ENCODE peak calls at places on chromosome 15, in six cellular contexts. O is psoas muscle, H is lower lobe of right lung, R is kidney epithelial cell, M is A172, D is amniotic stem cell. T is an unnamed sample.

GRCh38 chr15:55526559-55527036 is 18.6 kb upstream of the DNAAF4 start:
- DNase-seq in O (no peak), H (no peak), R (no peak), M (peak), D (peak), T (peak)

GRCh38 chr15:74817370-74817737 is 4.7 kb downstream of the LMAN1L start:
- DNase-seq in O (peak), H (no peak), R (no peak), M (peak), D (no peak), T (peak)

GRCh38 chr15:97081666-97082226 is 751.2 kb downstream of the NR2F2 start:
- DNase-seq in O (no peak), H (no peak), R (peak), M (no peak), D (no peak), T (no peak)

GRCh38 chr15:59437473-59437776 is 561 bp upstream of the FAM81A start:
- DNase-seq in O (no peak), H (no peak), R (no peak), M (no peak), D (no peak), T (no peak)

GRCh38 chr15:90823455-90823974 is 44.9 kb upstream of the FURIN start:
- DNase-seq in O (no peak), H (no peak), R (no peak), M (no peak), D (no peak), T (no peak)

GRCh38 chr15:74613089-74613952 is 2.3 kb upstream of the CLK3 start:
- DNase-seq in O (no peak), H (no peak), R (no peak), M (no peak), D (no peak), T (peak)

GRCh38 chr15:82709421-82710207 is at the start of gene AP3B2:
- DNase-seq in O (peak), H (peak), R (peak), M (peak), D (peak), T (peak)

GRCh38 chr15:45187894-45188830 is at the start of gene SHF:
- DNase-seq in O (peak), H (no peak), R (no peak), M (no peak), D (no peak), T (no peak)

GRCh38 chr15:78768531-78769408 is 42.5 kb downstream of the ADAMTS7 start:
- DNase-seq in O (peak), H (no peak), R (no peak), M (no peak), D (no peak), T (no peak)

GRCh38 chr15:46316024-46316423 is 681.2 kb downstream of the SQOR start:
- DNase-seq in O (no peak), H (no peak), R (no peak), M (no peak), D (no peak), T (no peak)

GRCh38 chr15:81197688-81198281 is 1.1 kb downstream of the IL16 start:
- DNase-seq in O (no peak), H (no peak), R (no peak), M (no peak), D (no peak), T (no peak)

GRCh38 chr15:67064607-67065530 is 533 bp upstream of the SMAD3 start:
- DNase-seq in O (no peak), H (peak), R (no peak), M (no peak), D (no peak), T (no peak)

GRCh38 chr15:70294906-70295305 is 197.2 kb upstream of the TLE3 start:
- DNase-seq in O (no peak), H (no peak), R (no peak), M (no peak), D (no peak), T (no peak)

GRCh38 chr15:85879334-85880163 is 84.8 kb upstream of the KLHL25 start:
- DNase-seq in O (no peak), H (no peak), R (no peak), M (peak), D (no peak), T (peak)

GRCh38 chr15:68062946-68063345 is 8.8 kb downstream of the PIAS1 start:
- DNase-seq in O (no peak), H (no peak), R (no peak), M (no peak), D (no peak), T (no peak)

GRCh38 chr15:42921049-42921731 is 612 bp upstream of the TTBK2 start:
- DNase-seq in O (peak), H (no peak), R (no peak), M (peak), D (no peak), T (no peak)

GRCh38 chr15:101001796-101002195 is 82.6 kb downstream of the LRRK1 start:
- DNase-seq in O (no peak), H (no peak), R (no peak), M (no peak), D (no peak), T (no peak)

GRCh38 chr15:87477759-87478687 is 778.5 kb downstream of the NTRK3 start:
- DNase-seq in O (no peak), H (no peak), R (peak), M (peak), D (no peak), T (peak)

GRCh38 chr15:49832421-49832980 is 211.7 kb downstream of the DTWD1 start:
- DNase-seq in O (no peak), H (no peak), R (no peak), M (peak), D (no peak), T (no peak)

GRCh38 chr15:69974321-69974720 is 123.4 kb downstream of the TLE3 start:
- DNase-seq in O (no peak), H (no peak), R (no peak), M (no peak), D (no peak), T (no peak)

GRCh38 chr15:75380773-75381172 is 12.4 kb upstream of the MAN2C1 start:
- DNase-seq in O (no peak), H (no peak), R (no peak), M (no peak), D (no peak), T (no peak)

GRCh38 chr15:59028387-59028955 is 41.0 kb downstream of the RNF111 start:
- DNase-seq in O (no peak), H (no peak), R (no peak), M (no peak), D (no peak), T (peak)

GRCh38 chr15:89587955-89588354 is 12.7 kb downstream of the TICRR start:
- DNase-seq in O (no peak), H (no peak), R (peak), M (peak), D (no peak), T (no peak)

GRCh38 chr15:31488437-31489204 is 162.0 kb downstream of the KLF13 start:
- DNase-seq in O (no peak), H (no peak), R (peak), M (peak), D (peak), T (peak)

GRCh38 chr15:88756926-88757325 is 46.3 kb upstream of the ACAN start:
- DNase-seq in O (no peak), H (no peak), R (no peak), M (no peak), D (no peak), T (no peak)

GRCh38 chr15:91374336-91374735 is 274.3 kb downstream of the SV2B start:
- DNase-seq in O (no peak), H (no peak), R (no peak), M (no peak), D (no peak), T (no peak)

GRCh38 chr15:73564255-73564654 is 68.9 kb downstream of the NPTN start:
- DNase-seq in O (no peak), H (no peak), R (peak), M (peak), D (no peak), T (peak)

GRCh38 chr15:67397139-67397538 is 123.8 kb upstream of the C15orf61 start:
- DNase-seq in O (no peak), H (no peak), R (no peak), M (no peak), D (no peak), T (no peak)

GRCh38 chr15:78061963-78062427 is 15.5 kb downstream of the TBC1D2B start:
- DNase-seq in O (no peak), H (no peak), R (no peak), M (no peak), D (no peak), T (peak)

GRCh38 chr15:27673766-27674445 is 425.2 kb downstream of the OCA2 start:
- DNase-seq in O (no peak), H (no peak), R (no peak), M (no peak), D (no peak), T (no peak)

T was measured in LHCN-M2.